ENCODE peak calls at places on chromosomes 16 and 17, in eight cellular contexts. One of them, this sample, is unnamed.

GRCh38 chr16:81261049-81261648 is 22.7 kb downstream of the BCO1 start:
- DNase-seq in cardiac muscle cell: peak; percentile 25
- DNase-seq in heart right ventricle: no peak
- DNase-seq in lung: no peak
- DNase-seq in fibroblast of lung: no peak
- DNase-seq in BE2C: peak; percentile 24
- DNase-seq in transverse colon: no peak
- DNase-seq in upper lobe of right lung: no peak
- DNase-seq in this sample: no peak

GRCh38 chr16:83599789-83600462 is 207.9 kb upstream of the HSBP1 start:
- DNase-seq in fibroblast of lung: no peak
- DNase-seq in cardiac muscle cell: no peak
- DNase-seq in heart right ventricle: no peak
- DNase-seq in transverse colon: no peak
- DNase-seq in upper lobe of right lung: no peak
- DNase-seq in lung: no peak
- DNase-seq in BE2C: no peak
- DNase-seq in this sample: no peak

GRCh38 chr17:61750656-61751055 is 112.7 kb downstream of the BRIP1 start:
- DNase-seq in fibroblast of lung: no peak
- DNase-seq in BE2C: no peak
- DNase-seq in upper lobe of right lung: no peak
- DNase-seq in cardiac muscle cell: no peak
- DNase-seq in transverse colon: no peak
- DNase-seq in lung: no peak
- DNase-seq in heart right ventricle: no peak
- DNase-seq in this sample: no peak

GRCh38 chr16:79776243-79776884 is 175.8 kb upstream of the MAF start:
- DNase-seq in upper lobe of right lung: no peak
- DNase-seq in lung: peak; percentile 32
- DNase-seq in BE2C: no peak
- DNase-seq in transverse colon: peak; percentile 33
- DNase-seq in fibroblast of lung: peak; percentile 88
- DNase-seq in cardiac muscle cell: peak; percentile 55
- DNase-seq in heart right ventricle: peak; percentile 23
- DNase-seq in this sample: peak; percentile 23

GRCh38 chr17:78857266-78857665 is 16.7 kb upstream of the USP36 start:
- DNase-seq in BE2C: peak; percentile 48
- DNase-seq in heart right ventricle: no peak
- DNase-seq in fibroblast of lung: no peak
- DNase-seq in lung: no peak
- DNase-seq in transverse colon: no peak
- DNase-seq in cardiac muscle cell: no peak
- DNase-seq in upper lobe of right lung: no peak
- DNase-seq in this sample: no peak

GRCh38 chr17:20280832-20281231 is 186.5 kb downstream of the LGALS9B start:
- DNase-seq in heart right ventricle: no peak
- DNase-seq in fibroblast of lung: no peak
- DNase-seq in lung: no peak
- DNase-seq in cardiac muscle cell: no peak
- DNase-seq in transverse colon: no peak
- DNase-seq in BE2C: no peak
- DNase-seq in upper lobe of right lung: no peak
- DNase-seq in this sample: no peak

GRCh38 chr17:64230551-64231408 is 32.3 kb downstream of the TEX2 start:
- DNase-seq in cardiac muscle cell: peak; percentile 86
- DNase-seq in upper lobe of right lung: no peak
- DNase-seq in transverse colon: no peak
- DNase-seq in lung: no peak
- DNase-seq in BE2C: no peak
- DNase-seq in fibroblast of lung: peak; percentile 91
- DNase-seq in heart right ventricle: no peak
- DNase-seq in this sample: no peak

GRCh38 chr17:49434821-49435581 is 20.3 kb upstream of the PHB1 start:
- DNase-seq in lung: no peak
- DNase-seq in BE2C: peak; percentile 56
- DNase-seq in cardiac muscle cell: peak; percentile 63
- DNase-seq in transverse colon: peak; percentile 31
- DNase-seq in fibroblast of lung: peak; percentile 42
- DNase-seq in upper lobe of right lung: no peak
- DNase-seq in heart right ventricle: no peak
- DNase-seq in this sample: peak; percentile 58

GRCh38 chr16:86751081-86752030 is 173.0 kb downstream of the FOXL1 start:
- DNase-seq in BE2C: no peak
- DNase-seq in transverse colon: no peak
- DNase-seq in heart right ventricle: no peak
- DNase-seq in fibroblast of lung: peak; percentile 94
- DNase-seq in upper lobe of right lung: no peak
- DNase-seq in cardiac muscle cell: peak; percentile 83
- DNase-seq in lung: no peak
- DNase-seq in this sample: no peak

GRCh38 chr16:53504665-53505064 is 1.7 kb upstream of the AKTIP start:
- DNase-seq in transverse colon: no peak
- DNase-seq in fibroblast of lung: no peak
- DNase-seq in upper lobe of right lung: no peak
- DNase-seq in heart right ventricle: no peak
- DNase-seq in cardiac muscle cell: peak; percentile 83
- DNase-seq in lung: no peak
- DNase-seq in BE2C: no peak
- DNase-seq in this sample: no peak

GRCh38 chr17:62827722-62828498 is 19.8 kb upstream of the MARCHF10 start:
- DNase-seq in cardiac muscle cell: peak; percentile 74
- DNase-seq in BE2C: peak; percentile 23
- DNase-seq in upper lobe of right lung: no peak
- DNase-seq in fibroblast of lung: peak; percentile 81
- DNase-seq in heart right ventricle: no peak
- DNase-seq in transverse colon: no peak
- DNase-seq in lung: no peak
- DNase-seq in this sample: no peak

GRCh38 chr16:54326266-54326662 is 39.7 kb upstream of the IRX3 start:
- DNase-seq in heart right ventricle: no peak
- DNase-seq in fibroblast of lung: no peak
- DNase-seq in upper lobe of right lung: no peak
- DNase-seq in transverse colon: no peak
- DNase-seq in lung: no peak
- DNase-seq in cardiac muscle cell: peak; percentile 23
- DNase-seq in BE2C: no peak
- DNase-seq in this sample: no peak

GRCh38 chr16:51465026-51465425 is 314.0 kb upstream of the SALL1 start:
- DNase-seq in fibroblast of lung: peak; percentile 36
- DNase-seq in upper lobe of right lung: no peak
- DNase-seq in transverse colon: no peak
- DNase-seq in lung: no peak
- DNase-seq in heart right ventricle: no peak
- DNase-seq in cardiac muscle cell: peak; percentile 6
- DNase-seq in BE2C: no peak
- DNase-seq in this sample: no peak

GRCh38 chr17:19780846-19781245 is 32.7 kb upstream of the ALDH3A1 start:
- DNase-seq in lung: no peak
- DNase-seq in upper lobe of right lung: no peak
- DNase-seq in cardiac muscle cell: no peak
- DNase-seq in heart right ventricle: no peak
- DNase-seq in transverse colon: no peak
- DNase-seq in fibroblast of lung: no peak
- DNase-seq in BE2C: no peak
- DNase-seq in this sample: no peak

GRCh38 chr16:4370570-4371480 is 823 bp upstream of the VASN start:
- DNase-seq in transverse colon: peak; percentile 57
- DNase-seq in cardiac muscle cell: peak; percentile 99
- DNase-seq in lung: peak; percentile 67
- DNase-seq in fibroblast of lung: peak; percentile 88
- DNase-seq in BE2C: peak; percentile 13
- DNase-seq in upper lobe of right lung: no peak
- DNase-seq in heart right ventricle: peak; percentile 79
- DNase-seq in this sample: peak; percentile 50

GRCh38 chr16:80981103-80981502 is 25.6 kb downstream of the CMC2 start:
- DNase-seq in lung: no peak
- DNase-seq in transverse colon: no peak
- DNase-seq in fibroblast of lung: no peak
- DNase-seq in heart right ventricle: no peak
- DNase-seq in cardiac muscle cell: no peak
- DNase-seq in BE2C: no peak
- DNase-seq in upper lobe of right lung: no peak
- DNase-seq in this sample: no peak

GRCh38 chr17:78364436-78365281 is 4.8 kb upstream of the SOCS3 start:
- DNase-seq in lung: no peak
- DNase-seq in transverse colon: no peak
- DNase-seq in cardiac muscle cell: no peak
- DNase-seq in upper lobe of right lung: no peak
- DNase-seq in fibroblast of lung: no peak
- DNase-seq in BE2C: no peak
- DNase-seq in heart right ventricle: no peak
- DNase-seq in this sample: no peak

GRCh38 chr17:59853168-59853918 is 39.4 kb downstream of the TUBD1 start:
- DNase-seq in fibroblast of lung: peak; percentile 98
- DNase-seq in lung: peak; percentile 34
- DNase-seq in cardiac muscle cell: peak; percentile 76
- DNase-seq in transverse colon: peak; percentile 83
- DNase-seq in BE2C: peak; percentile 49
- DNase-seq in heart right ventricle: no peak
- DNase-seq in upper lobe of right lung: no peak
- DNase-seq in this sample: peak; percentile 84

GRCh38 chr17:60356947-60357346 is 35.0 kb downstream of the USP32 start:
- DNase-seq in upper lobe of right lung: no peak
- DNase-seq in fibroblast of lung: peak; percentile 72
- DNase-seq in heart right ventricle: no peak
- DNase-seq in cardiac muscle cell: peak; percentile 79
- DNase-seq in BE2C: no peak
- DNase-seq in transverse colon: no peak
- DNase-seq in lung: no peak
- DNase-seq in this sample: peak; percentile 18

GRCh38 chr16:85281181-85281580 is 168.9 kb upstream of the CIBAR2 start:
- DNase-seq in cardiac muscle cell: no peak
- DNase-seq in BE2C: no peak
- DNase-seq in lung: no peak
- DNase-seq in heart right ventricle: no peak
- DNase-seq in upper lobe of right lung: no peak
- DNase-seq in transverse colon: no peak
- DNase-seq in fibroblast of lung: no peak
- DNase-seq in this sample: no peak
- H3K4me1 ChIP-seq in cardiac muscle cell: peaks cover 21% of the 10 kb centered on the region
- H3K4me1 ChIP-seq in BE2C: peaks cover 51% of the 10 kb centered on the region
- H3K4me1 ChIP-seq in lung: no peaks in the 10 kb centered on the region
- H3K4me1 ChIP-seq in heart right ventricle: peaks cover 5% of the 10 kb centered on the region
- H3K4me1 ChIP-seq in upper lobe of right lung: no peaks in the 10 kb centered on the region
- H3K4me1 ChIP-seq in transverse colon: no peaks in the 10 kb centered on the region
- H3K4me1 ChIP-seq in fibroblast of lung: peaks cover 7% of the 10 kb centered on the region
- H3K4me1 ChIP-seq in this sample: peaks cover 4% of the 10 kb centered on the region

DNA sequence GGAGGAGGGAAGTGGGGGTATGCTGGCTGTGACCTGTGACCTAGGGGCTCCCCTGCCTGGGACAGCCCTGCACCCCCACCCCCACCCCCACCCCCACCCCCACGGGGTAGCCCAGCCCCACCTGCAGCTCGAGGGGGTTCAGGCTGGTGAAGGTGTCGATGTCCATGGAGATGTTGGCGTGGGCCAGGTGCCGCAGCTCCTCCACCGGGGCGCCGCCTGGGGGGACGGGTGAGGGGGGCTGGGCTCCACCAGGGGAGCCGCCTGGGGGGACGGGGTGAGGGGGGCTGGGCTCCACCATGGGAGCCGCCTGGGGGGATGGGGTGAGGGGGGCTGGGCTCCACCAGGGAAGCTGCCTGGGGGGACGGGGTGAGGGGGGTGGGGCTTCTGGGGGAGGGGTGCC is 9.9 kb downstream of the MSLN start:
- DNase-seq in lung: no peak
- DNase-seq in BE2C: no peak
- DNase-seq in upper lobe of right lung: no peak
- DNase-seq in heart right ventricle: no peak
- DNase-seq in fibroblast of lung: no peak
- DNase-seq in cardiac muscle cell: no peak
- DNase-seq in transverse colon: no peak
- DNase-seq in this sample: no peak
- H3K4me1 ChIP-seq in lung: no peaks in the 10 kb centered on the region
- H3K4me1 ChIP-seq in BE2C: no peaks in the 10 kb centered on the region
- H3K4me1 ChIP-seq in upper lobe of right lung: no peaks in the 10 kb centered on the region
- H3K4me1 ChIP-seq in heart right ventricle: no peaks in the 10 kb centered on the region
- H3K4me1 ChIP-seq in fibroblast of lung: no peaks in the 10 kb centered on the region
- H3K4me1 ChIP-seq in cardiac muscle cell: no peaks in the 10 kb centered on the region
- H3K4me1 ChIP-seq in transverse colon: no peaks in the 10 kb centered on the region
- H3K4me1 ChIP-seq in this sample: no peaks in the 10 kb centered on the region

GRCh38 chr17:75094871-75095399 is 7.2 kb downstream of the SLC16A5 start:
- DNase-seq in heart right ventricle: no peak
- DNase-seq in cardiac muscle cell: no peak
- DNase-seq in transverse colon: no peak
- DNase-seq in upper lobe of right lung: no peak
- DNase-seq in lung: no peak
- DNase-seq in fibroblast of lung: no peak
- DNase-seq in BE2C: no peak
- DNase-seq in this sample: no peak

GRCh38 chr17:75096082-75096625 is 8.4 kb downstream of the SLC16A5 start:
- DNase-seq in BE2C: no peak
- DNase-seq in fibroblast of lung: peak; percentile 62
- DNase-seq in transverse colon: peak; percentile 88
- DNase-seq in heart right ventricle: peak; percentile 65
- DNase-seq in lung: peak; percentile 91
- DNase-seq in upper lobe of right lung: peak; percentile 93
- DNase-seq in cardiac muscle cell: peak; percentile 72
- DNase-seq in this sample: peak; percentile 71

GRCh38 chr17:75090871-75091854 is 3.4 kb downstream of the SLC16A5 start:
- DNase-seq in upper lobe of right lung: no peak
- DNase-seq in BE2C: no peak
- DNase-seq in transverse colon: peak; percentile 75
- DNase-seq in cardiac muscle cell: no peak
- DNase-seq in heart right ventricle: peak; percentile 61
- DNase-seq in lung: no peak
- DNase-seq in fibroblast of lung: no peak
- DNase-seq in this sample: no peak

GRCh38 chr17:75091855-75092327 is 4.1 kb downstream of the SLC16A5 start:
- DNase-seq in BE2C: no peak
- DNase-seq in lung: no peak
- DNase-seq in heart right ventricle: no peak
- DNase-seq in fibroblast of lung: no peak
- DNase-seq in upper lobe of right lung: no peak
- DNase-seq in transverse colon: peak; percentile 78
- DNase-seq in cardiac muscle cell: no peak
- DNase-seq in this sample: no peak

GRCh38 chr17:75093543-75094158 is 5.9 kb downstream of the SLC16A5 start:
- DNase-seq in BE2C: no peak
- DNase-seq in upper lobe of right lung: no peak
- DNase-seq in lung: peak; percentile 70
- DNase-seq in heart right ventricle: no peak
- DNase-seq in cardiac muscle cell: no peak
- DNase-seq in fibroblast of lung: no peak
- DNase-seq in transverse colon: no peak
- DNase-seq in this sample: no peak
- H3K4me1 ChIP-seq in BE2C: no peaks in the 10 kb centered on the region
- H3K4me1 ChIP-seq in upper lobe of right lung: peaks cover 58% of the 10 kb centered on the region
- H3K4me1 ChIP-seq in lung: no peaks in the 10 kb centered on the region
- H3K4me1 ChIP-seq in heart right ventricle: peaks cover 54% of the 10 kb centered on the region
- H3K4me1 ChIP-seq in cardiac muscle cell: peaks cover 3% of the 10 kb centered on the region
- H3K4me1 ChIP-seq in fibroblast of lung: peaks cover 15% of the 10 kb centered on the region
- H3K4me1 ChIP-seq in transverse colon: peaks cover 64% of the 10 kb centered on the region
- H3K4me1 ChIP-seq in this sample: peaks cover 55% of the 10 kb centered on the region

DNA sequence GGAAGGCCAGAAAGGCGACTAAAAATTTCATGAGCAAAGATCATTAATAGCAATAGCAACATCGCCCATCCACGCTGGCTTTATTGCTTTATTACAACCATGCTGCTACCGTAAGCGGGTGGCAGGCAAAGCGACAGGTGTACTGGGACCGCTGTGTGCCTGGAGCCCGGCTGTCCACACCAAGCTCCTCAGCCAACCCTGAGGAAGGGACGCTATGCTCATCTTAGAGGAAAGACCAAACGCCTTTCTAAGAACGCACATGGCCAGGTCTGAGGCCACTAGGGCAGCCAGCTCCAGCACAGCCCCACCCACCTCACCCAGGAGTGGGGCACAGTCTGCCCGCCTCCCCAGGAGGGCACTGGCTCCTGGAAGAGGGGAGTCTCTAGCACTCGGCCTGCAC is 28.0 kb downstream of the PEMT start:
- DNase-seq in fibroblast of lung: no peak
- DNase-seq in cardiac muscle cell: no peak
- DNase-seq in heart right ventricle: no peak
- DNase-seq in upper lobe of right lung: no peak
- DNase-seq in BE2C: no peak
- DNase-seq in lung: no peak
- DNase-seq in transverse colon: peak; percentile 31
- DNase-seq in this sample: no peak
- H3K4me1 ChIP-seq in fibroblast of lung: peaks cover 2% of the 10 kb centered on the region
- H3K4me1 ChIP-seq in cardiac muscle cell: peaks cover 14% of the 10 kb centered on the region
- H3K4me1 ChIP-seq in heart right ventricle: peaks cover 34% of the 10 kb centered on the region
- H3K4me1 ChIP-seq in upper lobe of right lung: peaks cover 36% of the 10 kb centered on the region
- H3K4me1 ChIP-seq in BE2C: no peaks in the 10 kb centered on the region
- H3K4me1 ChIP-seq in lung: peaks cover 6% of the 10 kb centered on the region
- H3K4me1 ChIP-seq in transverse colon: peaks cover 18% of the 10 kb centered on the region
- H3K4me1 ChIP-seq in this sample: peaks cover 18% of the 10 kb centered on the region

This sample was measured in body of pancreas.